ENCODE peak calls at places on chromosome 12, in nine cellular contexts. J, O, Q, M, D, S, A, H and L are unnamed samples.

GRCh38 chr12:52249041-52249461 is 16.0 kb downstream of the KRT7 start:
- DNase-seq in J (no peak), O (peak; percentile 13), Q (peak; percentile 85), M (no peak), D (peak; percentile 62), S (no peak), A (no peak), H (no peak), L (no peak)

GRCh38 chr12:120225852-120226640 is 25.1 kb upstream of the RPLP0 start:
- DNase-seq in J (no peak), O (no peak), Q (peak; percentile 68), M (no peak), D (no peak), S (no peak), A (no peak), H (no peak), L (peak; percentile 68)

GRCh38 chr12:51976376-51977160 is 25.1 kb downstream of the ACVR1B start:
- DNase-seq in J (no peak), O (no peak), Q (no peak), M (peak; percentile 52), D (no peak), S (no peak), A (no peak), H (peak; percentile 92), L (no peak)

GRCh38 chr12:102326987-102327386 is 129.4 kb upstream of the PMCH start:
- DNase-seq in J (no peak), O (no peak), Q (no peak), M (no peak), D (no peak), S (no peak), A (no peak), H (no peak), L (no peak)

GRCh38 chr12:118359541-118359915 is 13.2 kb downstream of the TAOK3 start:
- DNase-seq in J (no peak), O (no peak), Q (no peak), M (no peak), D (no peak), S (no peak), A (no peak), H (no peak), L (no peak)

GRCh38 chr12:7101047-7101693 is 7.8 kb downstream of the C1RL start:
- DNase-seq in J (no peak), O (no peak), Q (peak; percentile 49), M (no peak), D (no peak), S (no peak), A (no peak), H (no peak), L (no peak)

GRCh38 chr12:55736780-55737580 is 5.9 kb upstream of the GDF11 start:
- DNase-seq in J (peak; percentile 76), O (peak; percentile 66), Q (peak; percentile 83), M (peak; percentile 69), D (peak; percentile 90), S (peak; percentile 59), A (peak; percentile 22), H (peak; percentile 84), L (peak; percentile 44)

GRCh38 chr12:111596985-111597730 is 2.0 kb downstream of the ATXN2 start:
- DNase-seq in J (peak; percentile 52), O (peak; percentile 42), Q (peak; percentile 68), M (peak; percentile 52), D (peak; percentile 68), S (peak; percentile 30), A (peak; percentile 41), H (peak; percentile 70), L (peak; percentile 25)

GRCh38 chr12:49825971-49826421 is 2.2 kb downstream of the NCKAP5L start:
- DNase-seq in J (no peak), O (no peak), Q (no peak), M (no peak), D (no peak), S (no peak), A (no peak), H (no peak), L (no peak)

GRCh38 chr12:76945867-76946266 is 67.0 kb upstream of the CSRP2 start:
- DNase-seq in J (no peak), O (no peak), Q (no peak), M (no peak), D (peak; percentile 58), S (no peak), A (peak; percentile 49), H (no peak), L (peak; percentile 61)

GRCh38 chr12:52529417-52529816 is 9.2 kb upstream of the KRT5 start:
- DNase-seq in J (no peak), O (no peak), Q (no peak), M (no peak), D (no peak), S (no peak), A (no peak), H (no peak), L (no peak)

GRCh38 chr12:111309584-111309983 is 59.3 kb downstream of the PHETA1 start:
- DNase-seq in J (no peak), O (no peak), Q (no peak), M (no peak), D (no peak), S (no peak), A (no peak), H (no peak), L (no peak)

GRCh38 chr12:4441355-4442330 is 4.0 kb downstream of the FGF6 start:
- DNase-seq in J (no peak), O (no peak), Q (peak; percentile 42), M (no peak), D (no peak), S (no peak), A (no peak), H (no peak), L (no peak)

GRCh38 chr12:52675301-52675701 is 4.9 kb downstream of the KRT1 start:
- DNase-seq in J (no peak), O (no peak), Q (no peak), M (no peak), D (no peak), S (no peak), A (no peak), H (no peak), L (no peak)

GRCh38 chr12:43104524-43104923 is 447.5 kb downstream of the ADAMTS20 start:
- DNase-seq in J (no peak), O (no peak), Q (no peak), M (no peak), D (peak; percentile 69), S (no peak), A (no peak), H (no peak), L (no peak)

DNA sequence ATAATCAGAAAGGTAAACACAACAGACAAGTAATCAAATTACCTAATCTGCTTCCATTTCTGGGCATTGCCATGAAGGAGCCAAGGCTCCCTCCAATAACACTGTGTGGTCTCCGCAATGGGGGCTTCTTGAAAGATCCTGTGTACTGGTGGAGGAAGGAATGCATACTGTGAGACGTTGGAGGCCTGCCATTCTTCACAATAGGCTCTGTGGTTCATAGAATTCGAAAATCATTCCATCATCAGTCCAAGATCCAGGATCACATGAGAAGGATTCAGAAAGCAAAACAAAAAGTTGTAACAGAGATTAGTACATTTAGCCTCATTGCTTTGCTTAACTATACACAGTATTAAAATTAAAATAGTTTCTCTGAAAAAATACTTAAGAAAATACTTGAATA is 76.3 kb downstream of the CDK17 start:
- DNase-seq in J (no peak), O (no peak), Q (no peak), M (no peak), D (no peak), S (no peak), A (no peak), H (no peak), L (no peak)
- H3K27ac ChIP-seq in J (peak overlapping the region; percentile 77), O (no peak overlapping the region), Q (no peak overlapping the region), M (no peak overlapping the region), D (no peak overlapping the region), S (no peak overlapping the region), A (no peak overlapping the region), H (no peak overlapping the region), L (no peak overlapping the region)

GRCh38 chr12:132330549-132330881 is 1.1 kb upstream of the GALNT9 start:
- DNase-seq in J (no peak), O (no peak), Q (no peak), M (no peak), D (no peak), S (no peak), A (no peak), H (no peak), L (no peak)
- TF ChIP-seq CTCF in J (no peak), O (no peak), Q (no peak), M (no peak), D (no peak), S (no peak), A (no peak), H (no peak), L (no peak)

DNA sequence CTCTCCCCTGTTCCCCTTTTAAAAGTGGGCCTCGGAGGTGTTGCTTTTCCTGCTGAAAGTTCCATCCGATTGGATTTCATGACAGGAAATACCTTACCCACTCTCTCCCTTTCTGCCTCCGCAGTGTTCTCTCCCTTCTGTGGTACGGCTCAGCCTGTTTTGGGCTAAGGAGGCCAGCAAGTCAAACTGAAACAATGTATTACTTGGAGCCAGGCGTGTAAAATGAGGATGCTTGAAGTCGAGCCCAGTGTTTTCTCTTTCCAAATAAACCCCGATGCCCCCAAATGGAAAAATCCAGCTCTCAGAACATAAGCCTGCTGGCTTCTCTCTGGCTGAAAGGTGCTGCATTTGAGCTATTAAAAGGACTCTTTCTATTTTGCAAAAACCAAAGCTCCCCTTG is 124.7 kb downstream of the ZNF664 start:
- DNase-seq in J (no peak), O (no peak), Q (no peak), M (no peak), D (no peak), S (no peak), A (no peak), H (no peak), L (no peak)
- H3K27ac ChIP-seq in J (no peak overlapping the region), O (peak overlapping the region; percentile 64), Q (peak overlapping the region; percentile 11), M (no peak overlapping the region), D (no peak overlapping the region), S (no peak overlapping the region), A (no peak overlapping the region), H (no peak overlapping the region), L (no peak overlapping the region)

GRCh38 chr12:127594351-127594970 is 672.5 kb upstream of the TMEM132C start:
- DNase-seq in J (no peak), O (no peak), Q (no peak), M (no peak), D (no peak), S (no peak), A (no peak), H (no peak), L (no peak)

GRCh38 chr12:127596881-127597280 is 670.1 kb upstream of the TMEM132C start:
- DNase-seq in J (no peak), O (no peak), Q (no peak), M (no peak), D (no peak), S (no peak), A (no peak), H (no peak), L (no peak)

GRCh38 chr12:127595506-127595905 is 671.5 kb upstream of the TMEM132C start:
- DNase-seq in J (no peak), O (no peak), Q (no peak), M (no peak), D (no peak), S (no peak), A (no peak), H (no peak), L (no peak)

GRCh38 chr12:127599441-127599840 is 667.5 kb upstream of the TMEM132C start:
- DNase-seq in J (no peak), O (no peak), Q (no peak), M (no peak), D (no peak), S (no peak), A (no peak), H (no peak), L (no peak)

DNA sequence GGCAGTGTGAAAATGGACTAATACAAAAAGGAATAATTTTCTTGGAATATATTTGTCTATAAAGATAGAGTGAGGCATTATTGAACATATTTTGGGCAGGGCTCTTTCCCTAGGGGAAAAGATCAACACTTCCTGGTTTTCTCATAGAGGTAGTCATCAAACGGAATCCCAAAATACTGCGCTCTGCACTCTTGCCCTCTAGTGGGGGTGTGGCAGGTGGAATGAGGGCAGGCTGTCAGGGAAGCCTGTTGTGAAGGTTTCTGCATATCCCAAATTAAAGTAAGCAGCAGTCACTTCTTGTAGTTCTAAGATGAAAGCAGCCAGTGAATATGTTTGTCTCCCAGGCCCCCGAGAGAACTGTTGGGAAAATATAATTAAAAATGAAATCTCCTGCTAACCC is 666.8 kb upstream of the TMEM132C start:
- DNase-seq in J (no peak), O (no peak), Q (no peak), M (no peak), D (peak; percentile 76), S (no peak), A (peak; percentile 5), H (no peak), L (no peak)
- TF ChIP-seq CTCF in J (no peak), O (no peak), Q (no peak), M (no peak), D (peak; percentile 66), S (peak; percentile 4), A (no peak), H (no peak), L (no peak)